ENCODE peak calls at places on chromosomes 1 and 21, in four cellular contexts. G is neural progenitor cell; Y is CD8-positive, alpha-beta T cell; W is ascending aorta. F is an unnamed sample. For H3K27me3, the result is how much of the 10 kb centered on the place peaks cover.

GRCh38 chr1:207644852-207645631 is at the start of gene CR1L:
- DNase-seq in W (peak), G (peak), Y (peak), F (no peak)

GRCh38 chr1:219189021-219189824 is 15.5 kb downstream of the LYPLAL1 start:
- DNase-seq in G (no peak), Y (no peak), W (no peak), F (peak)

GRCh38 chr1:32592953-32593352 is 53.7 kb downstream of the ZBTB8A start:
- DNase-seq in G (no peak), Y (no peak), W (no peak), F (no peak)

GRCh38 chr1:156697481-156697880 is 7.9 kb downstream of the CRABP2 start:
- DNase-seq in Y (no peak), W (no peak), G (no peak), F (no peak)

GRCh38 chr1:15410223-15410883 is 665 bp downstream of the EFHD2 start:
- DNase-seq in W (no peak), Y (no peak), G (peak), F (no peak)

GRCh38 chr1:235567812-235568444 is 63.7 kb upstream of the B3GALNT2 start:
- DNase-seq in G (no peak), W (no peak), Y (no peak), F (no peak)

GRCh38 chr1:208047975-208048374 is 137.1 kb upstream of the CD34 start:
- DNase-seq in W (no peak), Y (no peak), G (no peak), F (no peak)

GRCh38 chr1:84386716-84387479 is 11.4 kb upstream of the DNASE2B start:
- DNase-seq in G (no peak), Y (no peak), W (no peak), F (no peak)

GRCh38 chr1:74570797-74571492 is 58.5 kb upstream of the LRRC53 start:
- DNase-seq in Y (no peak), G (peak), W (no peak), F (no peak)

GRCh38 chr1:157291083-157291482 is 152.9 kb upstream of the ETV3 start:
- DNase-seq in G (no peak), Y (no peak), W (no peak), F (no peak)

GRCh38 chr1:27979151-27979858 is 19.5 kb downstream of the XKR8 start:
- DNase-seq in G (peak), Y (no peak), W (no peak), F (peak)

GRCh38 chr1:198883184-198883583 is 244.3 kb downstream of the PTPRC start:
- DNase-seq in G (no peak), Y (no peak), W (no peak), F (no peak)

GRCh38 chr1:6955357-6956154 is 170.3 kb downstream of the CAMTA1 start:
- DNase-seq in G (no peak), W (no peak), Y (no peak), F (no peak)

GRCh38 chr1:6956488-6957159 is 171.4 kb downstream of the CAMTA1 start:
- DNase-seq in G (peak), Y (no peak), W (no peak), F (no peak)

GRCh38 chr1:6959491-6959890 is 174.2 kb downstream of the CAMTA1 start:
- DNase-seq in Y (no peak), G (no peak), W (no peak), F (no peak)

GRCh38 chr1:6958407-6958806 is 173.2 kb downstream of the CAMTA1 start:
- DNase-seq in W (no peak), G (no peak), Y (no peak), F (no peak)

DNA sequence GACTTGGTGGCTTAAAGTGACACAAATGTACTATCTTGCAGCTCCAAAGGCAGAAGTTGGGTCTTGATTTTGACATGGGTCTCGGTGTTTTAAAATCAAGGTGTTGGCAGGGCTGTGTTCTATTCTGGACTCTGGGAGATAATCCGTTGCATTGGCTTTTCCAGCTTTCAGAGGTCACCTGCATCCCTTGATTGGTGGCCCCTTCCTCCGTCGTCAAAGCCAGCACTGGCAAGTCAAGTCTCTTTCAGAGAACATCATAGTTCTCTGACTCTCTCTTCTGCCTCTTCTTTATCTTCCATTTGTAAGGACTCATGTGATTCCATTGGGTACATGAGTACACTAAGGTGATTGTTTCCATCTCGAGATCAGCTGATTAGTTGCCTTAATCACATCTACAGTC is 172.1 kb downstream of the CAMTA1 start:
- DNase-seq in W (no peak), Y (no peak), G (no peak), F (no peak)
- H3K4me3 ChIP-seq in W (no peak), Y (no peak), G (no peak), F (no peak)

GRCh38 chr1:205025239-205025638 is 17.8 kb upstream of the CNTN2 start:
- DNase-seq in W (no peak), Y (no peak), G (no peak), F (no peak)
- H3K27me3 ChIP-seq in W (under half), Y (under half), G (under half), F (under half)

GRCh38 chr21:32570456-32570855 is 14.9 kb downstream of the TCP10L start:
- DNase-seq in Y (no peak), W (no peak), G (no peak), F (no peak)
- H3K4me3 ChIP-seq in Y (no peak), W (no peak), G (no peak), F (no peak)

DNA sequence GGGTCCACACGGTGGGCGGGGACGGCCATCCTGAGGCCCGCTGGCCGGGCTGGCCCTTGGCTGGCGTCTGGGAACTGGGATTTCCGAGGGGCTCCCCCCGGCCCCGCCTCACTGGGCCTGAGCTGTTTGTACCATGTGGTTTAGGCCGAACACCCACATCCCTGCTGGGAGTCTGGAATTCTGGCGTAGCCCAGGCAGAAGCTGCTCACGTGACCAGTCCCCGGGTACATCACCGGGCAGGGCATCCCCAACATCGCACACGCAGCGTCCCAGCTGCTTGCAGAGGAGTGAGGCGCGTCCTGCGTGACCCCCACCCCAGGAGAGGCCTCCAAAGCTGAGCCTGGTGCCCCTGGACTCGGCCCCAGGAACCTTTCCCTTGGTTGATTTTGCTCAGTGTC is 2.1 kb downstream of the KRTAP10-7 start:
- DNase-seq in Y (no peak), W (no peak), G (no peak), F (no peak)
- H3K27me3 ChIP-seq in Y (under half), W (under half), G (under half), F (under half)

DNA sequence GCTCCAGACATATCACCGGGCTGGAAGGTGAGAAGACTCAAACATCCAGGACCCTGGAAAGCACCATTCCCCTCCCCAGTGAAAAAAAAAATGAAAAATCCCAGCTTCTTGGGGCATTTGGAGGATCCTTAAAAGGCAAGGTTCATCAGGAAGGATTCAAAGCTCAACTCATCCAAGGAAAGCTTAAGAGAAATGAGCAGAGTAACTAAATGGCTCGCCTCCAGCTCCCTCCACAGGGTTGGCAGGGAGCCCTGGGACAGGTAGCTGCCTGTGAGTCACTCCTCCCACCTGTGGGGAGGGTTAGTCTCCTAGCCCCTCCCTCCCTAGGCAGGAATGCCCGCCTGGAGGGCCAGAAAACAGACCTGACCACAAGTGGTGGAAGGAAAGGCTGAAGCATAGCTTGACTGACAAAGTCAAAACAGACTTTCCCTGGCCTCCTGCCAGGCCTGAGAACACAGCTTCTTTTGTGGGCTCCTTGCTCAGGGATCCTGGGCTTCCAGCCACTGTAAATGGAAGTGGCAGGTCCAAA is 712 bp upstream of the LAMB3 start:
- DNase-seq in W (no peak), Y (no peak), G (no peak), F (no peak)
- H3K4me3 ChIP-seq in W (no peak), Y (no peak), G (no peak), F (no peak)

GRCh38 chr1:240693036-240693435 is 81.1 kb upstream of the GREM2 start:
- DNase-seq in W (no peak), G (no peak), Y (no peak), F (no peak)
- H3K27me3 ChIP-seq in W (under half), G (under half), Y (under half), F (under half)

DNA sequence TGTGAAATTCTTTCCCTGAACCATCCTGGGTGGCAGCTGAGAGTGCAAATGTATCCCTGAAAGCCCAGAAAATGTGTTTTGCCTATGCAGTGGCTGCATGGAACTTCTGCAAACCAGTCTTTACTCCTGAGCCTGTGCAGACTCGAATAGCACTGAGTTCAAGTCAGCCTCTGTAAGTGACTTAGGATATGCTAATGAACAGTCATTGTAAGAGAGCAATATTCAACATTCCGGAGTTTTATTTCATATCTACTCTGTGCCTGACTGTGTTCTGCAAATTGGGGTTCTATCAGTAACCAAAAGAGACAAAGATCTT is 163.3 kb downstream of the NTPCR start:
- DNase-seq in W (no peak), G (no peak), Y (no peak), F (no peak)
- H3K4me3 ChIP-seq in W (no peak), G (no peak), Y (no peak), F (peak)